ENCODE peak calls at places on chromosomes 2 and 18, in four cellular contexts. One of them, this sample, is unnamed.

GRCh38 chr18:33804258-33804657 is 226.2 kb downstream of the ASXL3 start:
- DNase-seq in B cell: no peak
- DNase-seq in heart left ventricle: no peak
- DNase-seq in H1: no peak
- DNase-seq in this sample: no peak

GRCh38 chr2:203960791-203961190 is 24.2 kb downstream of the ICOS start:
- DNase-seq in heart left ventricle: no peak
- DNase-seq in B cell: no peak
- DNase-seq in H1: no peak
- DNase-seq in this sample: no peak

GRCh38 chr2:241947004-241947350 is 77.4 kb downstream of the RTP5 start:
- DNase-seq in heart left ventricle: no peak
- DNase-seq in H1: no peak
- DNase-seq in B cell: no peak
- DNase-seq in this sample: no peak

GRCh38 chr2:237875234-237876055 is 16.0 kb downstream of the RAMP1 start:
- DNase-seq in H1: no peak
- DNase-seq in heart left ventricle: no peak
- DNase-seq in B cell: no peak
- DNase-seq in this sample: peak

GRCh38 chr2:100403722-100404121 is 13.7 kb downstream of the CHST10 start:
- DNase-seq in H1: no peak
- DNase-seq in B cell: no peak
- DNase-seq in heart left ventricle: no peak
- DNase-seq in this sample: no peak

GRCh38 chr18:8929381-8929780 is 173.1 kb upstream of the NDUFV2 start:
- DNase-seq in H1: no peak
- DNase-seq in heart left ventricle: no peak
- DNase-seq in B cell: no peak
- DNase-seq in this sample: no peak

GRCh38 chr2:195863121-195863520 is 205.5 kb downstream of the DNAH7 start:
- DNase-seq in H1: no peak
- DNase-seq in B cell: no peak
- DNase-seq in heart left ventricle: no peak
- DNase-seq in this sample: no peak

GRCh38 chr2:100186126-100186525 is 43.7 kb upstream of the AFF3 start:
- DNase-seq in B cell: no peak
- DNase-seq in H1: no peak
- DNase-seq in heart left ventricle: no peak
- DNase-seq in this sample: no peak

GRCh38 chr2:79860233-79861058 is 347.6 kb downstream of the CTNNA2 start:
- DNase-seq in B cell: no peak
- DNase-seq in heart left ventricle: no peak
- DNase-seq in H1: no peak
- DNase-seq in this sample: no peak

GRCh38 chr18:76414936-76415621 is 80.0 kb downstream of the ZNF516 start:
- DNase-seq in heart left ventricle: peak
- DNase-seq in B cell: peak
- DNase-seq in H1: no peak
- DNase-seq in this sample: peak

GRCh38 chr2:113212245-113213060 is 38.7 kb downstream of the PSD4 start:
- DNase-seq in H1: no peak
- DNase-seq in heart left ventricle: peak
- DNase-seq in B cell: no peak
- DNase-seq in this sample: no peak

GRCh38 chr18:59744271-59744721 is 47.1 kb upstream of the CCBE1 start:
- DNase-seq in B cell: no peak
- DNase-seq in H1: no peak
- DNase-seq in heart left ventricle: no peak
- DNase-seq in this sample: no peak

GRCh38 chr18:8657050-8657820 is 48.0 kb downstream of the RAB12 start:
- DNase-seq in B cell: no peak
- DNase-seq in H1: no peak
- DNase-seq in heart left ventricle: no peak
- DNase-seq in this sample: no peak

GRCh38 chr2:99386011-99386410 is 48.8 kb downstream of the EIF5B start:
- DNase-seq in B cell: no peak
- DNase-seq in H1: no peak
- DNase-seq in heart left ventricle: no peak
- DNase-seq in this sample: no peak

GRCh38 chr2:85996591-85996990 is 107.8 kb upstream of the ST3GAL5 start:
- DNase-seq in heart left ventricle: peak
- DNase-seq in H1: no peak
- DNase-seq in B cell: no peak
- DNase-seq in this sample: no peak

GRCh38 chr2:237073552-237073951 is 12.1 kb upstream of the COPS8 start:
- DNase-seq in B cell: no peak
- DNase-seq in H1: no peak
- DNase-seq in heart left ventricle: no peak
- DNase-seq in this sample: no peak

GRCh38 chr2:212193066-212193465 is 345.5 kb downstream of the ERBB4 start:
- DNase-seq in H1: no peak
- DNase-seq in B cell: no peak
- DNase-seq in heart left ventricle: no peak
- DNase-seq in this sample: no peak

GRCh38 chr2:181138816-181139215 is 158.4 kb downstream of the UBE2E3 start:
- DNase-seq in B cell: no peak
- DNase-seq in heart left ventricle: no peak
- DNase-seq in H1: no peak
- DNase-seq in this sample: no peak

GRCh38 chr18:34039194-34039593 is 185.5 kb downstream of the NOL4 start:
- DNase-seq in B cell: no peak
- DNase-seq in heart left ventricle: no peak
- DNase-seq in H1: no peak
- DNase-seq in this sample: no peak

GRCh38 chr2:218860950-218861381 is 1.4 kb downstream of the WNT6 start:
- DNase-seq in B cell: no peak
- DNase-seq in H1: peak
- DNase-seq in heart left ventricle: peak
- DNase-seq in this sample: no peak

GRCh38 chr2:38711558-38711957 is 39.6 kb downstream of the SRSF7 start:
- DNase-seq in H1: no peak
- DNase-seq in B cell: no peak
- DNase-seq in heart left ventricle: no peak
- DNase-seq in this sample: no peak

GRCh38 chr2:88599527-88599926 is 27.7 kb downstream of the EIF2AK3 start:
- DNase-seq in H1: no peak
- DNase-seq in heart left ventricle: no peak
- DNase-seq in B cell: no peak
- DNase-seq in this sample: no peak

GRCh38 chr2:159108178-159108893 is 139.9 kb downstream of the TANC1 start:
- DNase-seq in B cell: no peak
- DNase-seq in heart left ventricle: peak
- DNase-seq in H1: no peak
- DNase-seq in this sample: no peak

GRCh38 chr2:63790491-63790890 is 51.2 kb upstream of the UGP2 start:
- DNase-seq in B cell: no peak
- DNase-seq in H1: no peak
- DNase-seq in heart left ventricle: no peak
- DNase-seq in this sample: no peak

GRCh38 chr2:85173909-85174308 is 40.7 kb downstream of the TCF7L1 start:
- DNase-seq in B cell: no peak
- DNase-seq in H1: no peak
- DNase-seq in heart left ventricle: no peak
- DNase-seq in this sample: no peak

GRCh38 chr2:166375205-166375735 is 474 bp downstream of the SCN9A start:
- DNase-seq in heart left ventricle: no peak
- DNase-seq in B cell: no peak
- DNase-seq in H1: no peak
- DNase-seq in this sample: no peak

GRCh38 chr2:236378851-236379250 is 114.6 kb upstream of the ASB18 start:
- DNase-seq in heart left ventricle: no peak
- DNase-seq in H1: no peak
- DNase-seq in B cell: no peak
- DNase-seq in this sample: no peak

GRCh38 chr18:25921677-25922421 is 168.6 kb downstream of the SS18 start:
- DNase-seq in H1: peak
- DNase-seq in B cell: peak
- DNase-seq in heart left ventricle: no peak
- DNase-seq in this sample: no peak

GRCh38 chr18:62452280-62452824 is 70.5 kb upstream of the ZCCHC2 start:
- DNase-seq in H1: no peak
- DNase-seq in B cell: no peak
- DNase-seq in heart left ventricle: no peak
- DNase-seq in this sample: no peak

GRCh38 chr18:13703899-13704298 is 22.5 kb downstream of the FAM210A start:
- DNase-seq in heart left ventricle: no peak
- DNase-seq in B cell: no peak
- DNase-seq in H1: no peak
- DNase-seq in this sample: no peak

GRCh38 chr2:191318729-191319078 is 73.5 kb downstream of the MYO1B start:
- DNase-seq in B cell: no peak
- DNase-seq in heart left ventricle: no peak
- DNase-seq in H1: no peak
- DNase-seq in this sample: no peak

GRCh38 chr18:524496-524895 is 24.0 kb upstream of the COLEC12 start:
- DNase-seq in H1: no peak
- DNase-seq in B cell: no peak
- DNase-seq in heart left ventricle: no peak
- DNase-seq in this sample: no peak

GRCh38 chr18:48638896-48639771 is 100.3 kb downstream of the CTIF start:
- DNase-seq in B cell: no peak
- DNase-seq in heart left ventricle: no peak
- DNase-seq in H1: no peak
- DNase-seq in this sample: no peak

GRCh38 chr2:120052597-120052996 is 39.7 kb downstream of the EPB41L5 start:
- DNase-seq in B cell: no peak
- DNase-seq in heart left ventricle: no peak
- DNase-seq in H1: no peak
- DNase-seq in this sample: no peak

GRCh38 chr2:99615247-99615771 is 125.5 kb upstream of the REV1 start:
- DNase-seq in H1: no peak
- DNase-seq in B cell: no peak
- DNase-seq in heart left ventricle: no peak
- DNase-seq in this sample: no peak

GRCh38 chr2:20169796-20170467 is 55.0 kb downstream of the SDC1 start:
- DNase-seq in B cell: no peak
- DNase-seq in H1: no peak
- DNase-seq in heart left ventricle: no peak
- DNase-seq in this sample: peak

GRCh38 chr18:36365836-36366775 is 68.6 kb downstream of the FHOD3 start:
- DNase-seq in H1: no peak
- DNase-seq in B cell: no peak
- DNase-seq in heart left ventricle: no peak
- DNase-seq in this sample: no peak

GRCh38 chr2:172484706-172485105 is 57.3 kb downstream of the ITGA6 start:
- DNase-seq in heart left ventricle: no peak
- DNase-seq in H1: no peak
- DNase-seq in B cell: no peak
- DNase-seq in this sample: no peak

GRCh38 chr2:172480301-172481218 is 53.2 kb downstream of the ITGA6 start:
- DNase-seq in heart left ventricle: peak
- DNase-seq in H1: no peak
- DNase-seq in B cell: no peak
- DNase-seq in this sample: no peak

GRCh38 chr2:172488556-172488955 is 61.2 kb downstream of the ITGA6 start:
- DNase-seq in B cell: no peak
- DNase-seq in H1: no peak
- DNase-seq in heart left ventricle: no peak
- DNase-seq in this sample: no peak

GRCh38 chr2:172481507-172482262 is 54.3 kb downstream of the ITGA6 start:
- DNase-seq in B cell: no peak
- DNase-seq in H1: no peak
- DNase-seq in heart left ventricle: no peak
- DNase-seq in this sample: no peak

DNA sequence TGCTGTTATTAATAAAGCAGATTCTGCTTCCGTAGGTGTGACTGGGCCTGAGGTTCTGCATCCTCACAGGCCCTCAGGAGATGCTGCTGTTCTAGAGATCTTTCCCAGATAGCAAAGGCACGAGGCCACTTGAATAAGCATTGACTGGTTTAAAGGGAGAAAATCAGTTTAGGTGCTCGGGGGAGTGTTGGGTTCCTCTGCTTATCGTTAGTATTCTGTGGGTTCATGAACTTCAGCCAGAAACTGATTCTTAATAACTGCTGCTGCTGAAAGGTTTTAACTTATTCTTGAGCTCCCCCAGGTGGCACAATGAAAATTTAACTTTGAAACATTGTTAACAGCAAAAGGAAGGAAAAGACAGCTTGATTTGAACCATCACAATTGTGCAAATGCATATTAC is 56.9 kb downstream of the ITGA6 start:
- DNase-seq in H1: no peak
- DNase-seq in heart left ventricle: no peak
- DNase-seq in B cell: no peak
- DNase-seq in this sample: no peak
- TF ChIP-seq CTCF in H1: no peak
- TF ChIP-seq CTCF in heart left ventricle: no peak
- TF ChIP-seq CTCF in B cell: peak
- TF ChIP-seq CTCF in this sample: no peak

DNA sequence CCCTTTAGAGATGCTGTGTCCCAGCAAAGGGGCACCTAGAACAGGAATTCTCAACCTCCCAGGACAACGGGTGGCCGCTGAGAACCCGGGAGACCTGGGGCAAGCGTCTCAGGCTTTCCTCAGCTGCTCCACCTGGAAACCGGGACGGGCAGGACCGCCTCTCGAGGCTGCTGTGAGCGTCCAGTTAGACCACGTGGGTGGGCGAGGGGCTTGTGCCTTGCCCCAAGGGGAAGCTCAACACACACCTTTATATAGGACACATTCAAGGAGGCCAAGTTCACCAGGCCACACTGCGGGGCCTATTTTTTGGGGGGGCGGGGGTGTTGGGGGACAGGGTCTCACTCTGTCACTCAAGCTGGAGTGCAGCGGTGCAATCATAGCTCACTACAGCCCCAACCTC is 23.3 kb upstream of the KLF11 start:
- DNase-seq in heart left ventricle: no peak
- DNase-seq in B cell: no peak
- DNase-seq in H1: no peak
- DNase-seq in this sample: no peak
- TF ChIP-seq CTCF in heart left ventricle: no peak
- TF ChIP-seq CTCF in B cell: no peak
- TF ChIP-seq CTCF in H1: no peak
- TF ChIP-seq CTCF in this sample: no peak

GRCh38 chr18:12046751-12047335 is 46.8 kb upstream of the ANKRD62 start:
- DNase-seq in heart left ventricle: no peak
- DNase-seq in H1: no peak
- DNase-seq in B cell: no peak
- DNase-seq in this sample: no peak
- TF ChIP-seq CTCF in heart left ventricle: no peak
- TF ChIP-seq CTCF in H1: peak
- TF ChIP-seq CTCF in B cell: no peak
- TF ChIP-seq CTCF in this sample: no peak

GRCh38 chr2:102251042-102251848 is 60.1 kb upstream of the IL1RL1 start:
- DNase-seq in H1: no peak
- DNase-seq in heart left ventricle: peak
- DNase-seq in B cell: no peak
- DNase-seq in this sample: no peak

GRCh38 chr2:102241616-102242260 is 54.9 kb downstream of the IL1RL2 start:
- DNase-seq in heart left ventricle: no peak
- DNase-seq in H1: no peak
- DNase-seq in B cell: no peak
- DNase-seq in this sample: no peak

GRCh38 chr2:102250278-102250821 is 61.0 kb upstream of the IL1RL1 start:
- DNase-seq in heart left ventricle: no peak
- DNase-seq in B cell: no peak
- DNase-seq in H1: no peak
- DNase-seq in this sample: no peak

GRCh38 chr2:102240640-102241370 is 54.0 kb downstream of the IL1RL2 start:
- DNase-seq in heart left ventricle: peak
- DNase-seq in H1: peak
- DNase-seq in B cell: peak
- DNase-seq in this sample: peak

GRCh38 chr2:102245266-102246151 is 58.7 kb downstream of the IL1RL2 start:
- DNase-seq in H1: no peak
- DNase-seq in heart left ventricle: peak
- DNase-seq in B cell: no peak
- DNase-seq in this sample: no peak
- TF ChIP-seq CTCF in H1: peak
- TF ChIP-seq CTCF in heart left ventricle: no peak
- TF ChIP-seq CTCF in B cell: no peak
- TF ChIP-seq CTCF in this sample: no peak

This sample was measured in coronary artery.